ENCODE peak calls at places on chromosomes 16 and 17, in seven cellular contexts. W, M, K, G, B, T and J are unnamed samples.

GRCh38 chr16:79334127-79334526 is 266.4 kb downstream of the MAF start:
- DNase-seq in W (peak; percentile 4), M (no peak), G (peak; percentile 82), K (peak; percentile 67), T (no peak), B (peak; percentile 16), J (no peak)

GRCh38 chr17:77778636-77779524 is 179.6 kb upstream of the TNRC6C start:
- DNase-seq in T (no peak), M (peak; percentile 96), B (no peak), K (no peak), W (peak; percentile 35), G (no peak), J (no peak)

GRCh38 chr17:76273923-76274558 is 8.9 kb downstream of the UBALD2 start:
- DNase-seq in G (no peak), W (no peak), M (peak; percentile 46), T (no peak), K (no peak), B (no peak), J (no peak)

GRCh38 chr16:10787304-10787703 is 31.3 kb downstream of the TVP23A start:
- DNase-seq in W (no peak), T (no peak), M (no peak), K (peak; percentile 55), B (no peak), G (no peak), J (no peak)

GRCh38 chr16:70706948-70707465 is 21.2 kb upstream of the MTSS2 start:
- DNase-seq in K (no peak), M (no peak), B (no peak), G (no peak), T (no peak), W (peak; percentile 81), J (peak; percentile 91)

GRCh38 chr16:78205506-78205905 is 106.1 kb downstream of the WWOX start:
- DNase-seq in T (no peak), M (no peak), G (no peak), B (no peak), W (no peak), K (no peak), J (no peak)

GRCh38 chr17:45016823-45017222 is 34.6 kb downstream of the DCAKD start:
- DNase-seq in W (peak; percentile 50), K (peak; percentile 61), T (no peak), M (no peak), G (no peak), B (peak; percentile 39), J (no peak)

GRCh38 chr17:81715107-81715871 is 3.2 kb downstream of the SLC25A10 start:
- DNase-seq in M (no peak), K (no peak), W (no peak), G (no peak), T (no peak), B (no peak), J (no peak)

GRCh38 chr16:66878067-66878466 is 2.2 kb upstream of the PDP2 start:
- DNase-seq in K (no peak), B (no peak), T (no peak), M (no peak), G (no peak), W (no peak), J (no peak)

GRCh38 chr16:14321542-14321941 is 250.4 kb downstream of the MRTFB start:
- DNase-seq in G (no peak), M (peak; percentile 34), W (peak; percentile 56), B (no peak), K (peak; percentile 61), T (no peak), J (no peak)

GRCh38 chr17:75731716-75732498 is 10.6 kb downstream of the ITGB4 start:
- DNase-seq in M (no peak), B (no peak), W (no peak), K (no peak), G (no peak), T (no peak), J (no peak)

GRCh38 chr17:79651751-79652150 is 40.9 kb upstream of the RBFOX3 start:
- DNase-seq in M (peak; percentile 17), T (no peak), W (no peak), K (no peak), G (peak; percentile 28), B (no peak), J (no peak)

GRCh38 chr17:32943206-32943605 is 15.3 kb downstream of the TMEM98 start:
- DNase-seq in G (no peak), K (no peak), M (no peak), B (no peak), T (no peak), W (no peak), J (no peak)

GRCh38 chr17:42422412-42422957 is 571 bp downstream of the CAVIN1 start:
- DNase-seq in G (peak; percentile 70), M (peak; percentile 64), B (no peak), K (peak; percentile 66), T (no peak), W (peak; percentile 59), J (peak; percentile 32)

GRCh38 chr17:29570521-29570920 is 2.0 kb downstream of the TP53I13 start:
- DNase-seq in B (no peak), K (no peak), W (no peak), M (no peak), T (no peak), G (peak; percentile 33), J (no peak)

GRCh38 chr17:6524520-6524919 is 31.8 kb downstream of the PITPNM3 start:
- DNase-seq in T (no peak), W (peak; percentile 36), B (no peak), M (no peak), K (no peak), G (no peak), J (peak; percentile 27)

DNA sequence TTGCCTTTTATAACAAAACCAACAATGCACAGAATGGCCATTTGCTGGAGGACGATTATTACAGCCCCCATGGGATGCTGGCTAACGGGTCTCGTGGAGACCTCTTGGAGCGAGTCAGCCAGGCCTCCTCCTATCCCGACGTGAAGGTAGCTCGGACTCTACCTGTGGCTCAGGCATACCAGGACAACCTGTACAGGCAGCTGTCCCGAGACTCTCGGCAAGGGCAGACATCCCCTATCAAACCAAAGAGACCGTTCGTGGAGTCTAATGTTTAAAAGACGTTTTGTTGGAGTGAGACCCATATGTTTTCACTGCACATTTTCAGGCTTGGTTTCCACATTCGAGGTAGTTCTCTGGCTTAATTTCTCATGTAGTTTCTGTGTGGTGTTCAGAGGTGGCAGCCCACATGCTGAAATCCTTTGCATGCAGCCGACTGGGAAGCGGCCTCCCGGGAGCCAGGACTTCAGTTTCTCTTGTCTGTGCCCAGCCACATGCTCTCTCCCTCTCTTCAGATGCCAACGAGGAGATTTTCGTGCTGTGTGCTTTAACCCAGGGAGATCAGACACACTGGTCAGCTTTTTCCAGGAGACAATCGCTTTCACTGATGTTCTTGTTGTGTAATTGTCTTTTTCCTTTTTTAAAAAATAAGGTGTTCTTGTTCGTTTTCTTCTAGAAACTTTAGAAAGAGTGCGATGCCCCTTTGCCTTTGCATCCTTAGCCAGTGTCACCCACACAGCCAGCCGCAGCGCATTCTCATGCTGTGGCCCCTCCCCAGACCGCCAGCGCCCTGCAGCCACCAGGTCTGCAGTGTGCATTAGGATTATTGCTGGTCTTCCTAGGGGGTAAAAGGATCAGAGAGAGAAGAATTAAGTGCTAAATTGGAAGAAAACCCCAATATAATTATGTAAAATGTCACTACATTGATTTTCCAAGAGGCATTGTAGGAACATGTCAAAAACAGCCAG is 24.1 kb downstream of the CYB561 start:
- DNase-seq in M (no peak), W (no peak), T (no peak), K (no peak), B (no peak), G (no peak), J (no peak)
- TF ChIP-seq RFX5 in M (no peak), W (no peak), T (no peak), K (no peak), B (no peak), G (no peak), J (no peak)

GRCh38 chr17:59804910-59805381 is 87.8 kb downstream of the TUBD1 start:
- DNase-seq in B (no peak), K (peak; percentile 63), T (no peak), G (no peak), M (peak; percentile 42), W (peak; percentile 89), J (no peak)
- TF ChIP-seq RFX5 in B (no peak), K (no peak), T (no peak), G (no peak), M (no peak), W (no peak), J (no peak)

GRCh38 chr17:51234162-51234561 is 25.7 kb downstream of the MBTD1 start:
- DNase-seq in B (no peak), K (no peak), M (no peak), W (no peak), T (no peak), G (no peak), J (no peak)

GRCh38 chr17:51231999-51232398 is 27.9 kb downstream of the MBTD1 start:
- DNase-seq in T (no peak), M (no peak), K (no peak), W (no peak), G (no peak), B (no peak), J (no peak)

GRCh38 chr17:51229889-51230288 is 30.0 kb downstream of the MBTD1 start:
- DNase-seq in G (no peak), W (no peak), K (no peak), B (no peak), M (no peak), T (no peak), J (no peak)

GRCh38 chr17:51228177-51228576 is 31.7 kb downstream of the MBTD1 start:
- DNase-seq in K (no peak), M (no peak), G (no peak), W (no peak), T (no peak), B (no peak), J (peak; percentile 68)

DNA sequence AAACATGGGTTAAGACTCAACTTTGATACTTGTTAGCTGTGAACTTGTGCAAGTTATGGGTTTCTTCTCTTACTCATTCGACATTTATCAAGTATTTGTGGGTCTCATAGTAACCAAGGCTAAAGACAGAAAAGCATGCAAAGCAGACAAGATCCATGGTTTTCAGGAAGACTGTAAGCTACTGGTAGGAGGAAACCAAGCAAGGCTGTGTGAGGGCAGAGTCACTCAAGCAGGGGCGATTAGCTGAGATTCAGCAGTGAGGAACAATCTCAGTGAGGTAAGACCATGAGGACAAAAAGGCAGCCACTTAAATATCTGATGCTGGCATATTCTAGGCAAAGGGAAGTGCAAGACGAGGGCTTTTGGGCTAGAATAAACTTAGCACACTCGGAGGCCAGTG is 29.5 kb downstream of the MBTD1 start:
- DNase-seq in T (no peak), M (no peak), G (no peak), B (no peak), K (no peak), W (no peak), J (peak; percentile 8)
- TF ChIP-seq RFX5 in T (no peak), M (no peak), G (no peak), B (no peak), K (no peak), W (no peak), J (no peak)

GRCh38 chr16:89110641-89111040 is 17.0 kb downstream of the ACSF3 start:
- DNase-seq in M (no peak), B (no peak), K (no peak), G (no peak), W (no peak), T (no peak), J (no peak)

GRCh38 chr16:89113152-89113547 is 19.5 kb downstream of the ACSF3 start:
- DNase-seq in B (no peak), K (no peak), M (no peak), G (no peak), W (no peak), T (no peak), J (no peak)

GRCh38 chr16:89113661-89114060 is 20.0 kb downstream of the ACSF3 start:
- DNase-seq in M (no peak), K (no peak), W (no peak), T (no peak), B (no peak), G (no peak), J (no peak)

GRCh38 chr16:89112377-89113151 is 18.9 kb downstream of the ACSF3 start:
- DNase-seq in M (no peak), G (no peak), B (no peak), K (no peak), T (no peak), W (no peak), J (no peak)

GRCh38 chr16:89111263-89111662 is 17.6 kb downstream of the ACSF3 start:
- DNase-seq in T (no peak), B (no peak), G (no peak), W (no peak), M (no peak), K (no peak), J (no peak)
- TF ChIP-seq RFX5 in T (no peak), B (no peak), G (no peak), W (no peak), M (no peak), K (no peak), J (no peak)